ENCODE peak calls at places on chromosomes 7 and 10, in ten cellular contexts. F, H, R, Y, Q, S, L, J, A and D are unnamed samples.

GRCh38 chr7:39321909-39322498 is 244.2 kb upstream of the YAE1 start:
- DNase-seq in J (no peak), F (no peak), R (no peak), Y (no peak), S (no peak), H (no peak), L (no peak), Q (no peak), A (no peak), D (no peak)

GRCh38 chr7:106041140-106041717 is 70.9 kb downstream of the SYPL1 start:
- DNase-seq in S (no peak), F (no peak), H (no peak), R (peak; percentile 80), L (no peak), J (peak; percentile 65), Q (peak; percentile 29), Y (no peak), A (no peak), D (peak; percentile 71)

GRCh38 chr7:25847331-25848070 is 304.5 kb upstream of the NFE2L3 start:
- DNase-seq in H (no peak), J (no peak), Q (peak; percentile 33), A (no peak), R (no peak), F (no peak), L (peak; percentile 56), S (no peak), Y (no peak), D (peak; percentile 72)

GRCh38 chr7:69654381-69654780 is 56.1 kb downstream of the AUTS2 start:
- DNase-seq in S (no peak), A (peak; percentile 51), R (no peak), L (peak; percentile 61), Y (peak; percentile 20), Q (no peak), F (no peak), J (no peak), H (no peak), D (no peak)

GRCh38 chr10:101087965-101088364 is 26.2 kb downstream of the KAZALD1 start:
- DNase-seq in L (no peak), F (no peak), S (no peak), A (no peak), Y (no peak), H (no peak), R (no peak), J (no peak), Q (no peak), D (no peak)

GRCh38 chr10:28332699-28333098 is 29.8 kb upstream of the MPP7 start:
- DNase-seq in H (no peak), S (no peak), F (no peak), Y (no peak), L (no peak), R (no peak), Q (no peak), J (no peak), A (no peak), D (no peak)

GRCh38 chr10:4767033-4767814 is 58.8 kb upstream of the AKR1E2 start:
- DNase-seq in A (no peak), S (peak; percentile 19), J (peak; percentile 50), R (peak; percentile 51), Y (peak; percentile 24), H (no peak), F (no peak), L (peak; percentile 69), Q (peak; percentile 66), D (peak; percentile 73)

GRCh38 chr7:106679153-106679931 is 18.4 kb upstream of the CCDC71L start:
- DNase-seq in F (no peak), R (peak; percentile 33), A (no peak), Q (peak; percentile 29), Y (no peak), S (no peak), H (peak; percentile 65), L (peak; percentile 81), J (peak; percentile 10), D (peak; percentile 63)

GRCh38 chr10:66783296-66783695 is 142.5 kb upstream of the LRRTM3 start:
- DNase-seq in S (no peak), H (no peak), J (no peak), L (no peak), R (no peak), Y (no peak), A (no peak), Q (peak; percentile 56), F (no peak), D (peak; percentile 36)

GRCh38 chr7:18345641-18346234 is 149.8 kb upstream of the HDAC9 start:
- DNase-seq in A (no peak), H (no peak), J (peak; percentile 73), S (no peak), R (peak; percentile 79), L (peak; percentile 76), Y (peak; percentile 51), Q (peak; percentile 46), F (no peak), D (peak; percentile 69)

GRCh38 chr7:109259151-109259550 is 689.5 kb downstream of the DNAJB9 start:
- DNase-seq in H (no peak), S (no peak), A (no peak), F (no peak), L (no peak), R (no peak), Q (no peak), Y (no peak), J (no peak), D (no peak)

GRCh38 chr7:150964593-150965111 is 13.5 kb downstream of the KCNH2 start:
- DNase-seq in R (no peak), F (peak; percentile 89), J (no peak), L (no peak), Y (no peak), Q (no peak), H (no peak), S (peak; percentile 88), A (no peak), D (peak; percentile 21)

GRCh38 chr10:128000660-128001059 is 93.8 kb downstream of the PTPRE start:
- DNase-seq in S (no peak), L (no peak), Q (no peak), R (no peak), F (peak; percentile 56), Y (no peak), J (no peak), H (peak; percentile 75), A (no peak), D (peak; percentile 80)

GRCh38 chr7:125492521-125492920 is 562.9 kb upstream of the POT1 start:
- DNase-seq in S (no peak), L (no peak), Q (no peak), F (no peak), R (no peak), H (no peak), Y (no peak), A (no peak), J (no peak), D (no peak)

GRCh38 chr7:27345164-27345887 is 102.7 kb downstream of the EVX1 start:
- DNase-seq in Y (no peak), R (no peak), F (no peak), H (no peak), L (no peak), Q (no peak), A (no peak), J (peak; percentile 18), S (no peak), D (no peak)
- H3K4me1 ChIP-seq in Y (peaks cover 4% of the 10 kb centered on the region), R (no peaks in the 10 kb centered on the region), F (no peaks in the 10 kb centered on the region), H (peaks cover 3% of the 10 kb centered on the region), L (no peaks in the 10 kb centered on the region), Q (peaks cover 1% of the 10 kb centered on the region), A (no peaks in the 10 kb centered on the region), J (peaks cover 39% of the 10 kb centered on the region), S (no peaks in the 10 kb centered on the region), D (no peaks in the 10 kb centered on the region)

DNA sequence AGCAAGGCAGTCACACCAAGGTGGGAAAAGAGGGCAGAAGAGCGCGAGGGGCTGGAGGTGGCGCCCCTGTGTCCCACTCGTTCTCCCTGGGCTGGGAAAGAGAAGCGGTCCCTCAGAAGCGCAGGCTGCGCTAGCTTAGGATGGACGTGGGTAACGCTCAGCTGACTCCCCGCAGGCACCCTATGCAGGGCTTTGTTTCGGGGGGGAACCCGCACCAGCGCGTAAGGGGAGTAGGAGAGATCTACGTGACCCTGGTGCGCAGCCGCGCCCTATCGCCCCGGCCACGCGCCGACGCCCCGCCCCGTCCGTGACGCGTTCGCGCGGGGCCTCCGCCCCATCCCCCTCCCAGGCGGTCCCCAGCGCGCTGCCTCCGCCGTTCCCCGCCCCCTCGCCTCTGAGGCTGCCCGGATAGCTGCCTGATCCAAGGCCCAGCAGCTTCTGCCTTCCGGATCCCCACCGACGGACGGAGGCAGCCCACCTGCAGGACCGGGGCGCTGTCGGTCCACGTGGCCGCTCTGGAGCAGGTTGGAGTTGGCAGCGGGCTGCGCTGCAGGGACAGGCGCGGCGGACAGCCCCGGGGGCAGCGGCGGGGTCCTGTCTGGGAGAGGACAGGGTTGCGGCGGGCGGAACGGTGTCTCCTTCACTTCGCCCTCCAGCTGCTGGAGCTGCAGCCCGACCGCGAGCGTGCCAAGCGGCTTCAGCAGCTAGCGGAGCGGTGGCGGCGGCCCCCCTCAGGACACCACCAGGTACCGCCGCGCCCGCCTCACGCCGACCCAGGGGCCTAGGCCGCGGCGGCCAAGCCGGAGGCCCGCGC is at the start of gene VDAC2:
- DNase-seq in S (peak; percentile 92), H (peak; percentile 96), R (peak; percentile 97), L (peak; percentile 93), F (peak; percentile 93), A (peak; percentile 97), Q (peak; percentile 79), Y (peak; percentile 91), J (peak; percentile 95), D (peak; percentile 94)
- H3K4me1 ChIP-seq in S (peaks cover 17% of the 10 kb centered on the region), H (peaks cover 37% of the 10 kb centered on the region), R (peaks cover 22% of the 10 kb centered on the region), L (peaks cover 31% of the 10 kb centered on the region), F (peaks cover 64% of the 10 kb centered on the region), A (peaks cover 55% of the 10 kb centered on the region), Q (peaks cover 12% of the 10 kb centered on the region), Y (peaks cover 5% of the 10 kb centered on the region), J (peaks cover 17% of the 10 kb centered on the region), D (peaks cover 31% of the 10 kb centered on the region)

GRCh38 chr7:130927062-130927461 is 193.1 kb upstream of the KLF14 start:
- DNase-seq in R (no peak), Q (no peak), S (no peak), A (no peak), Y (no peak), J (no peak), L (no peak), H (no peak), F (no peak), D (no peak)

GRCh38 chr7:130926021-130926691 is 192.1 kb upstream of the KLF14 start:
- DNase-seq in S (no peak), L (no peak), Q (no peak), J (no peak), A (no peak), R (no peak), Y (no peak), H (no peak), F (no peak), D (no peak)

GRCh38 chr7:130923930-130924329 is 189.9 kb upstream of the KLF14 start:
- DNase-seq in F (no peak), L (no peak), A (no peak), S (no peak), H (no peak), J (no peak), R (no peak), Y (no peak), Q (no peak), D (no peak)

GRCh38 chr7:130927564-130927963 is 193.6 kb upstream of the KLF14 start:
- DNase-seq in Q (no peak), R (no peak), Y (no peak), H (no peak), F (no peak), L (no peak), A (no peak), J (no peak), S (no peak), D (no peak)

GRCh38 chr7:130925136-130925794 is 191.3 kb upstream of the KLF14 start:
- DNase-seq in Y (no peak), H (no peak), F (no peak), A (no peak), S (no peak), R (no peak), J (peak; percentile 23), Q (no peak), L (no peak), D (no peak)
- H3K4me1 ChIP-seq in Y (no peaks in the 10 kb centered on the region), H (peaks cover 53% of the 10 kb centered on the region), F (peaks cover 94% of the 10 kb centered on the region), A (peaks cover 85% of the 10 kb centered on the region), S (peaks cover 8% of the 10 kb centered on the region), R (peaks cover 3% of the 10 kb centered on the region), J (peaks cover 25% of the 10 kb centered on the region), Q (peaks cover 30% of the 10 kb centered on the region), L (no peaks in the 10 kb centered on the region), D (peaks cover 47% of the 10 kb centered on the region)

GRCh38 chr10:95505084-95505610 is 56.0 kb downstream of the SORBS1 start:
- DNase-seq in Q (no peak), H (no peak), J (no peak), A (no peak), L (no peak), S (no peak), F (no peak), Y (no peak), R (no peak), D (no peak)
- H3K4me1 ChIP-seq in Q (peaks cover 2% of the 10 kb centered on the region), H (peaks cover 19% of the 10 kb centered on the region), J (peaks cover 23% of the 10 kb centered on the region), A (peaks cover 75% of the 10 kb centered on the region), L (peaks cover 53% of the 10 kb centered on the region), S (peaks cover 60% of the 10 kb centered on the region), F (peaks cover 100% of the 10 kb centered on the region), Y (no peaks in the 10 kb centered on the region), R (no peaks in the 10 kb centered on the region), D (peaks cover 24% of the 10 kb centered on the region)